ENCODE peak calls at places on chromosomes 16 and 17, in seven cellular contexts. U, M, T, R, X, H and N are unnamed samples.

GRCh38 chr16:11563493-11564040 is 23.2 kb downstream of the LITAF start:
- DNase-seq in H (no peak), T (no peak), U (no peak), R (no peak), M (no peak), X (no peak), N (no peak)

GRCh38 chr17:50014471-50015088 is 19.6 kb upstream of the DLX3 start:
- DNase-seq in X (no peak), H (no peak), U (no peak), R (no peak), M (no peak), T (no peak), N (no peak)

GRCh38 chr17:32827227-32827626 is 49.7 kb downstream of the MYO1D start:
- DNase-seq in T (no peak), M (no peak), U (no peak), R (no peak), X (no peak), H (no peak), N (no peak)

GRCh38 chr16:51039638-51040331 is 111.3 kb downstream of the SALL1 start:
- DNase-seq in M (no peak), H (no peak), X (no peak), T (peak; percentile 49), R (no peak), U (no peak), N (no peak)

GRCh38 chr17:6064855-6065254 is 5.3 kb upstream of the WSCD1 start:
- DNase-seq in R (no peak), X (no peak), H (no peak), U (no peak), T (no peak), M (no peak), N (no peak)

GRCh38 chr17:38917259-38917658 is 8.2 kb upstream of the LASP1NB start:
- DNase-seq in T (peak; percentile 5), M (no peak), H (no peak), U (no peak), X (no peak), R (no peak), N (no peak)

GRCh38 chr16:70689035-70689969 is 3.4 kb upstream of the MTSS2 start:
- DNase-seq in H (no peak), M (no peak), X (no peak), R (no peak), T (no peak), U (no peak), N (no peak)

GRCh38 chr17:49969794-49970389 is 902 bp downstream of the DLX4 start:
- DNase-seq in M (no peak), H (no peak), R (no peak), U (no peak), X (no peak), T (no peak), N (no peak)

GRCh38 chr17:38685485-38685884 is 10.7 kb upstream of the EPOP start:
- DNase-seq in R (no peak), T (no peak), U (no peak), X (peak; percentile 65), H (no peak), M (peak; percentile 25), N (no peak)

GRCh38 chr16:777826-778225 is 10.4 kb downstream of the RPUSD1 start:
- DNase-seq in X (no peak), U (no peak), R (no peak), H (no peak), T (no peak), M (no peak), N (no peak)

GRCh38 chr16:54654429-54654828 is 276.2 kb upstream of the IRX5 start:
- DNase-seq in U (no peak), M (no peak), H (peak; percentile 36), T (no peak), R (no peak), X (no peak), N (peak; percentile 59)

GRCh38 chr17:996554-997344 is at the start of gene TIMM22:
- DNase-seq in H (peak; percentile 100), U (peak; percentile 94), X (peak; percentile 91), T (peak; percentile 93), R (peak; percentile 94), M (peak; percentile 92), N (peak; percentile 100)

GRCh38 chr17:29140631-29141483 is 39.3 kb downstream of the MYO18A start:
- DNase-seq in M (peak; percentile 54), R (no peak), X (peak; percentile 56), U (peak; percentile 69), H (peak; percentile 44), T (no peak), N (peak; percentile 42)

GRCh38 chr16:29775742-29776408 is 2.2 kb upstream of the ZG16 start:
- DNase-seq in U (no peak), R (no peak), H (peak; percentile 32), T (no peak), X (no peak), M (no peak), N (no peak)

GRCh38 chr16:78877114-78877513 is 723.4 kb downstream of the MAF start:
- DNase-seq in T (no peak), X (no peak), U (no peak), M (no peak), H (peak; percentile 5), R (no peak), N (peak; percentile 45)